ENCODE peak calls at places on chromosome 3, in nine cellular contexts. R, D, F, G, H, I, S, E and Y are unnamed samples. For H3K4me1 and H3K9me3, the result is how much of the 10 kb centered on the place peaks cover.

GRCh38 chr3:69226071-69226470 is 103.7 kb upstream of the LMOD3 start:
- DNase-seq in R (no peak), I (no peak), F (no peak), E (no peak), D (no peak), G (no peak), H (no peak), S (no peak), Y (no peak)

GRCh38 chr3:146577662-146578061 is 27.5 kb downstream of the PLSCR5 start:
- DNase-seq in I (no peak), S (no peak), F (no peak), R (no peak), G (peak), E (no peak), D (no peak), H (peak), Y (no peak)

GRCh38 chr3:72343078-72343477 is 505.2 kb downstream of the SHQ1 start:
- DNase-seq in R (no peak), G (no peak), I (no peak), D (no peak), S (no peak), H (no peak), F (no peak), E (no peak), Y (no peak)

GRCh38 chr3:132448211-132448961 is 31.1 kb downstream of the DNAJC13 start:
- DNase-seq in S (no peak), I (peak), R (peak), F (no peak), E (peak), G (peak), H (no peak), D (no peak), Y (peak)

GRCh38 chr3:125624341-125624740 is 29.0 kb upstream of the OSBPL11 start:
- DNase-seq in I (no peak), S (no peak), F (no peak), E (no peak), R (no peak), D (no peak), H (no peak), G (no peak), Y (no peak)

GRCh38 chr3:115186351-115187148 is 39.5 kb upstream of the ZBTB20 start:
- DNase-seq in I (no peak), E (no peak), F (no peak), R (no peak), S (no peak), H (no peak), D (no peak), G (no peak), Y (no peak)

GRCh38 chr3:186220365-186220764 is 111.5 kb upstream of the ETV5 start:
- DNase-seq in R (no peak), I (no peak), G (no peak), F (no peak), H (no peak), E (no peak), S (no peak), D (no peak), Y (no peak)

GRCh38 chr3:99394831-99395733 is 243.3 kb upstream of the COL8A1 start:
- DNase-seq in F (no peak), I (no peak), E (no peak), H (no peak), G (no peak), S (no peak), R (no peak), D (no peak), Y (no peak)

GRCh38 chr3:42849017-42849416 is 26.7 kb downstream of the CYP8B1 start:
- DNase-seq in F (no peak), D (no peak), H (no peak), G (no peak), S (no peak), E (no peak), R (no peak), I (no peak), Y (no peak)

GRCh38 chr3:42850263-42850662 is 25.4 kb downstream of the CYP8B1 start:
- DNase-seq in H (no peak), S (no peak), D (no peak), I (no peak), E (no peak), F (no peak), G (no peak), R (no peak), Y (no peak)

GRCh38 chr3:42846682-42847522 is 28.8 kb downstream of the CYP8B1 start:
- DNase-seq in E (no peak), G (no peak), F (no peak), D (no peak), R (no peak), H (no peak), I (no peak), S (no peak), Y (no peak)

GRCh38 chr3:42844815-42845214 is 30.9 kb downstream of the CYP8B1 start:
- DNase-seq in G (no peak), R (no peak), D (no peak), E (no peak), H (no peak), F (no peak), I (no peak), S (no peak), Y (no peak)

GRCh38 chr3:42847731-42848130 is 27.9 kb downstream of the CYP8B1 start:
- DNase-seq in H (no peak), G (no peak), S (no peak), E (no peak), I (no peak), R (no peak), D (no peak), F (no peak), Y (no peak)
- H3K4me1 ChIP-seq in H (under half), G (under half), S (under half), E (under half), I (half or more), R (under half), D (under half), F (under half), Y (under half)

DNA sequence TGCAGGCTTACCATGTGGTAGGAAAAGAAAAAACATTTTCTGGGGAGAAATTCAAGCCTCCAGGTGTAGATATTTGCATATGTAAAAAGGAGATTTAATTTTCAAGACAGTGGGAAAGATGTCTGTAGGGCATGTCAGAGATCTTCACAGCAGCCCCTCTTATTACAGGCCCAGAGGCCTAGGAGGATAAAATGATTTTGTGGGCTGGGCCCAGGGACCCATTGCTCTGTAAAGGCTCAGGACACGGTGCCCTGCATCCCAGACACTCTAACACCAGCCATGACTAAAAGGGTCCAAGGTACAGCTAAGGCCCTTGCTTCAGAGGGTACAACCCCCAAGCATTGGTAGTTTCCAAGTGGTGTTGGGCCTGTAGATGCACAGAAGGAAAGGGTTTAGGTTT is 680.1 kb downstream of the IGSF11 start:
- DNase-seq in H (no peak), R (no peak), F (no peak), E (no peak), I (no peak), S (no peak), G (no peak), D (no peak), Y (no peak)
- H3K9me3 ChIP-seq in H (under half), R (half or more), F (under half), E (under half), I (half or more), S (under half), G (under half), D (under half), Y (under half)

GRCh38 chr3:152458725-152459515 is 190.2 kb downstream of the MBNL1 start:
- DNase-seq in I (no peak), H (no peak), S (no peak), R (no peak), E (no peak), G (no peak), F (no peak), D (no peak), Y (no peak)

GRCh38 chr3:152460936-152461335 is 192.2 kb downstream of the MBNL1 start:
- DNase-seq in E (no peak), F (no peak), S (no peak), R (no peak), H (no peak), I (no peak), D (peak), G (no peak), Y (no peak)

GRCh38 chr3:152459572-152459971 is 190.8 kb downstream of the MBNL1 start:
- DNase-seq in F (no peak), H (no peak), S (no peak), D (no peak), I (no peak), E (no peak), R (no peak), G (no peak), Y (no peak)

GRCh38 chr3:152455989-152456388 is 187.3 kb downstream of the MBNL1 start:
- DNase-seq in H (no peak), E (no peak), S (no peak), I (no peak), R (no peak), G (no peak), D (no peak), F (no peak), Y (no peak)

GRCh38 chr3:152458023-152458724 is 189.4 kb downstream of the MBNL1 start:
- DNase-seq in I (no peak), R (no peak), H (no peak), D (no peak), G (no peak), F (no peak), S (no peak), E (no peak), Y (no peak)
- H3K4me1 ChIP-seq in I (under half), R (under half), H (under half), D (under half), G (under half), F (under half), S (under half), E (under half), Y (under half)

GRCh38 chr3:191151653-191152052 is 47.4 kb upstream of the OSTN start:
- DNase-seq in H (no peak), R (no peak), D (no peak), G (no peak), S (no peak), I (no peak), E (no peak), F (no peak), Y (no peak)
- H3K9me3 ChIP-seq in H (under half), R (under half), D (under half), G (under half), S (under half), I (under half), E (under half), F (under half), Y (under half)

GRCh38 chr3:194575484-194576210 is 57.6 kb downstream of the TMEM44 start:
- DNase-seq in I (no peak), D (no peak), G (no peak), H (no peak), F (no peak), E (peak), R (no peak), S (peak), Y (no peak)
- H3K4me1 ChIP-seq in I (under half), D (under half), G (under half), H (under half), F (under half), E (under half), R (half or more), S (under half), Y (under half)

GRCh38 chr3:944786-945185 is 148.0 kb upstream of the CNTN6 start:
- DNase-seq in F (no peak), I (no peak), S (no peak), H (no peak), G (no peak), R (no peak), E (no peak), D (no peak), Y (no peak)
- H3K9me3 ChIP-seq in F (under half), I (under half), S (under half), H (under half), G (under half), R (under half), E (under half), D (under half), Y (under half)

GRCh38 chr3:177179281-177180067 is 17.8 kb downstream of the TBL1XR1 start:
- DNase-seq in R (no peak), I (no peak), G (no peak), S (no peak), F (no peak), D (no peak), E (no peak), H (no peak), Y (no peak)
- H3K4me1 ChIP-seq in R (half or more), I (half or more), G (under half), S (under half), F (under half), D (under half), E (under half), H (under half), Y (under half)